ENCODE peak calls at places on chromosomes 1 and 21, in nine cellular contexts. X is Calu3; F is ovary; L is progenitor cell of endocrine pancreas; A is psoas muscle; E is astrocyte of the spinal cord; Y is RWPE1; K is activated CD8-positive, alpha-beta T cell treated with anti-CD3 and anti-CD28 coated beads for 36 hours; O is fibroblast of the aortic adventitia. V is an unnamed sample.

GRCh38 chr1:12088607-12089006 is 25.5 kb downstream of the TNFRSF8 start:
- DNase-seq in F (no peak), A (no peak), Y (no peak), K (peak), O (no peak), X (no peak), E (no peak), L (no peak), V (peak)

GRCh38 chr1:204316164-204316563 is 43.6 kb downstream of the PLEKHA6 start:
- DNase-seq in K (no peak), F (no peak), Y (no peak), X (no peak), A (no peak), O (no peak), E (no peak), L (no peak), V (no peak)

GRCh38 chr1:162177126-162177525 is 107.6 kb downstream of the NOS1AP start:
- DNase-seq in Y (no peak), A (no peak), K (no peak), X (no peak), E (no peak), F (no peak), L (no peak), O (no peak), V (no peak)

GRCh38 chr1:152148051-152148450 is 11.0 kb downstream of the RPTN start:
- DNase-seq in O (no peak), X (no peak), L (no peak), A (no peak), F (no peak), K (no peak), E (no peak), Y (no peak), V (no peak)

GRCh38 chr1:29998686-29999085 is 724.7 kb downstream of the MATN1 start:
- DNase-seq in X (no peak), K (no peak), Y (no peak), F (no peak), O (no peak), A (no peak), L (no peak), E (no peak), V (no peak)

GRCh38 chr1:214285622-214286440 is 4.9 kb downstream of the SMYD2 start:
- DNase-seq in E (no peak), A (no peak), F (no peak), Y (no peak), L (no peak), K (no peak), O (no peak), X (no peak), V (no peak)

GRCh38 chr1:12587981-12588620 is 29.9 kb downstream of the DHRS3 start:
- DNase-seq in F (no peak), K (no peak), E (peak), X (peak), A (no peak), L (no peak), Y (peak), O (no peak), V (no peak)

GRCh38 chr1:233480198-233480597 is 133.7 kb upstream of the KCNK1 start:
- DNase-seq in A (no peak), O (no peak), E (no peak), X (no peak), F (no peak), K (no peak), L (no peak), Y (no peak), V (no peak)

GRCh38 chr1:229990326-229990725 is 76.7 kb upstream of the GALNT2 start:
- DNase-seq in F (no peak), E (no peak), K (no peak), Y (no peak), L (no peak), X (no peak), A (no peak), O (no peak), V (no peak)

GRCh38 chr1:172239894-172240293 is 180.6 kb upstream of the C1orf105 start:
- DNase-seq in F (no peak), O (no peak), Y (no peak), E (no peak), L (no peak), A (no peak), K (no peak), X (no peak), V (no peak)

GRCh38 chr1:231921951-231922350 is 295.4 kb downstream of the DISC1 start:
- DNase-seq in F (no peak), O (no peak), X (no peak), Y (no peak), A (no peak), K (no peak), E (no peak), L (no peak), V (no peak)

GRCh38 chr1:198577444-198577843 is 37.0 kb upstream of the ATP6V1G3 start:
- DNase-seq in Y (peak), A (no peak), K (no peak), E (peak), X (no peak), O (peak), L (no peak), F (no peak), V (no peak)

GRCh38 chr21:27359141-27359540 is 392.3 kb upstream of the ADAMTS5 start:
- DNase-seq in E (peak), X (no peak), Y (no peak), K (no peak), O (peak), F (no peak), L (no peak), A (no peak), V (no peak)

GRCh38 chr1:231799363-231799986 is 172.9 kb downstream of the DISC1 start:
- DNase-seq in E (no peak), L (no peak), O (peak), F (peak), K (peak), Y (no peak), X (no peak), A (no peak), V (no peak)

GRCh38 chr1:2539312-2539907 is 9.3 kb upstream of the HES5 start:
- DNase-seq in Y (no peak), K (peak), O (no peak), X (peak), E (no peak), F (no peak), A (no peak), L (no peak), V (no peak)

GRCh38 chr1:10873189-10873588 is 76.7 kb upstream of the CASZ1 start:
- DNase-seq in X (no peak), E (no peak), Y (no peak), F (no peak), L (no peak), K (no peak), O (no peak), A (no peak), V (no peak)

GRCh38 chr1:154326546-154327465 is 1.5 kb downstream of the ATP8B2 start:
- DNase-seq in A (peak), F (peak), X (no peak), K (peak), E (peak), O (peak), L (no peak), Y (peak), V (no peak)

GRCh38 chr1:67889940-67890567 is 56.8 kb upstream of the GNG12 start:
- DNase-seq in K (peak), A (no peak), L (no peak), Y (peak), O (peak), X (peak), F (no peak), E (peak), V (no peak)

GRCh38 chr1:225816643-225817538 is 7.0 kb downstream of the EPHX1 start:
- DNase-seq in F (peak), O (peak), E (peak), L (no peak), A (peak), Y (no peak), X (no peak), K (no peak), V (no peak)

GRCh38 chr1:169676001-169676400 is 35.4 kb downstream of the SELL start:
- DNase-seq in X (peak), L (no peak), F (no peak), K (no peak), A (no peak), O (peak), E (peak), Y (peak), V (no peak)

GRCh38 chr1:43009274-43009673 is 50.6 kb upstream of the SLC2A1 start:
- DNase-seq in Y (no peak), L (no peak), O (no peak), A (no peak), K (no peak), F (no peak), E (no peak), X (no peak), V (no peak)

GRCh38 chr1:100440075-100440809 is 87.9 kb downstream of the CDC14A start:
- DNase-seq in X (no peak), F (no peak), Y (no peak), K (peak), O (no peak), A (no peak), L (no peak), E (no peak), V (peak)

GRCh38 chr1:204889681-204890373 is 19.2 kb downstream of the NFASC start:
- DNase-seq in K (no peak), O (peak), E (no peak), Y (no peak), A (no peak), X (peak), L (no peak), F (no peak), V (no peak)

GRCh38 chr1:64042331-64043100 is 160.9 kb upstream of the UBE2U start:
- DNase-seq in F (peak), E (peak), O (peak), X (no peak), K (no peak), A (no peak), L (no peak), Y (peak), V (no peak)

GRCh38 chr1:54815086-54815876 is 14.2 kb upstream of the TTC22 start:
- DNase-seq in E (no peak), X (no peak), L (no peak), F (no peak), Y (no peak), K (no peak), O (no peak), A (no peak), V (no peak)

GRCh38 chr1:36400825-36401601 is 3.3 kb upstream of the LSM10 start:
- DNase-seq in A (peak), E (peak), O (peak), K (peak), F (no peak), X (no peak), L (peak), Y (no peak), V (no peak)

GRCh38 chr1:64712049-64712448 is 32.8 kb upstream of the RAVER2 start:
- DNase-seq in A (no peak), K (no peak), X (no peak), E (no peak), Y (no peak), L (no peak), F (no peak), O (no peak), V (no peak)

GRCh38 chr1:155598842-155599331 is 11.1 kb upstream of the MSTO1 start:
- DNase-seq in L (no peak), X (no peak), O (peak), Y (no peak), K (peak), A (no peak), F (peak), E (peak), V (no peak)

GRCh38 chr1:89938171-89939055 is 56.5 kb upstream of the ZNF326 start:
- DNase-seq in F (no peak), E (peak), A (no peak), L (no peak), Y (no peak), K (no peak), X (no peak), O (peak), V (no peak)

GRCh38 chr1:45622891-45623394 is 911 bp downstream of the CCDC17 start:
- DNase-seq in O (no peak), F (peak), K (no peak), A (no peak), E (no peak), L (no peak), X (no peak), Y (no peak), V (no peak)

GRCh38 chr1:161091796-161092507 is 2.6 kb upstream of the NECTIN4 start:
- DNase-seq in E (no peak), K (no peak), X (no peak), L (no peak), O (no peak), F (no peak), A (no peak), Y (no peak), V (no peak)
- TF ChIP-seq CTCF in E (no peak), K (no peak), X (no peak), L (no peak), O (no peak), F (no peak), A (no peak), Y (no peak), V (no peak)

GRCh38 chr1:245181123-245181522 is 26.3 kb downstream of the KIF26B start:
- DNase-seq in F (no peak), E (no peak), K (no peak), X (no peak), L (no peak), A (no peak), O (no peak), Y (no peak), V (no peak)

GRCh38 chr1:245177071-245177900 is 22.5 kb downstream of the KIF26B start:
- DNase-seq in A (no peak), F (no peak), X (peak), Y (peak), K (no peak), L (no peak), O (no peak), E (no peak), V (no peak)

GRCh38 chr1:245182028-245182427 is 27.2 kb downstream of the KIF26B start:
- DNase-seq in Y (no peak), O (no peak), L (no peak), E (no peak), K (no peak), F (no peak), A (no peak), X (no peak), V (no peak)

GRCh38 chr1:245180496-245180895 is 25.7 kb downstream of the KIF26B start:
- DNase-seq in L (no peak), A (no peak), F (no peak), O (no peak), Y (no peak), E (peak), K (no peak), X (no peak), V (peak)

GRCh38 chr1:245179706-245180105 is 24.9 kb downstream of the KIF26B start:
- DNase-seq in K (no peak), F (no peak), L (no peak), X (no peak), E (no peak), A (no peak), Y (no peak), O (no peak), V (no peak)
- TF ChIP-seq CTCF in K (no peak), F (no peak), L (no peak), X (no peak), E (no peak), A (no peak), Y (no peak), O (no peak), V (no peak)

DNA sequence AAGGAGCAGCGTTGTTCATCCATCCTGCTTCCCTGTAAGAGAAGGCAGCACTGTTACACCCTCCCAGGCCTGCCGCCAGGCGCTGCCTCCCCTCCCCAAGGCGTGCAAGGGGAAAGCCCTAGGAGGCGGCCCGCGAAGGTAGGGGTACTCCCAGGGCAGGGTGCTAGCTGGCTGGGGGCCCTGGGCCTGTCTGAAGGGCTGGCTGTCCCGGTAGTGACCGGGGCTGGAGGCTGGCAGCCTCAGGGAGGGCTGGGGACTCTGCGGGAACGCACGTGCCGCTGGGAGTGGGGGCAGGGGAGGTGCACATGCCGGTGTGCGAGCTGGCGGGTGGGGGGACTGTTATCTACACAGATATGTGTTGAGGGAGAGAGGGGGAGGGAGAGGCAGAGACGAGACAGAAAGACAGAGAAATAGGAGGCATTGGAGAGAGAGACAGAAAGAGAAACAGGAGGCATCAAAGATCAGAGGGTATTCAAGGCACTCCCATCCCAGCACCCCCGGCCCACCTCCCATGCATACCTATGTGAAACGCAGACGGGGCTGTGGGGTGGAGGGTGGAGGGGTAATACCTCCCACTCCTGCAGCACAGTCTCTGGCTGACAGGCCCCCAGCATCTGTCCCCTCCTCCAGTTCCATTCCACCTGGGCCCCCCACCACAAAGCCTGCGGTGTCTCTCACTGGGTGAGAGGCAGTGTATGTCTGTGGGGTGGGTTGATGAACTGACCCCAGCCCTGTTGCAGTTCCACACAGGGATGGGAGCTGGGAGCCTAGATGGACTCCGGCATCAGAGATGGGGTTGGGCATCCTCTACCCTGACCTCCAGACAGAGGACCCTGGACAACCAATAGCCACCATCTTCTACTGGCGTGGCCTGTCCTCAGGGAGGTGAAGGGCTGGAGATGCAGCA is 49.9 kb downstream of the RAP1GAP start:
- DNase-seq in F (peak), O (no peak), E (no peak), X (no peak), L (no peak), K (no peak), A (no peak), Y (no peak), V (no peak)
- TF ChIP-seq CTCF in F (no peak), O (peak), E (no peak), X (no peak), L (no peak), K (no peak), A (no peak), Y (no peak), V (no peak)

GRCh38 chr1:93758842-93759515 is 77.3 kb upstream of the BCAR3 start:
- DNase-seq in L (no peak), K (peak), Y (no peak), E (peak), A (peak), X (peak), O (peak), F (no peak), V (peak)
- TF ChIP-seq CTCF in L (no peak), K (no peak), Y (no peak), E (peak), A (no peak), X (no peak), O (no peak), F (no peak), V (no peak)

DNA sequence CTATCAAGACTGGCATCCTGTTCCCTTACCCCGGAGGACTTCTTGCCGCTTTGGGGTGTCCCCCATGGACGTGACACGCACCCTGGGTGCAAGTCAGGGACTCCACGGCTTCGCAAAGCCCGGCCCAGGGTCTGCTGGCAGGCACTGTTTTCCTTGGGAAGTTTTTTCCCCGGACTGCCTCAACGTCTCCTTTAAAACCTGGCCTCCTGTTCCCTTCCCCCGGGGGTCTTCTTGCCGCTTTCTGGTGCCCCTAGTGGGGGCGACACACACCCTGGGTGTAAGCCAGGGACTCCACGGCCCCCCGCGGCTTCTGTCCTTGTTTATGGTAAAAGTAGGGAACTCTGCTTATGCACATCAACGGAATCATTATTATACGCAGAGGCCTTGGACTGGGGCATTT is 136.6 kb downstream of the LIPI start:
- DNase-seq in L (no peak), O (no peak), X (no peak), E (no peak), A (no peak), F (no peak), Y (no peak), K (no peak), V (no peak)
- TF ChIP-seq CTCF in L (no peak), O (no peak), X (no peak), E (no peak), A (no peak), F (no peak), Y (no peak), K (no peak), V (no peak)

GRCh38 chr1:78275906-78276690 is 214.7 kb upstream of the PTGFR start:
- DNase-seq in X (no peak), Y (no peak), F (no peak), O (peak), L (no peak), K (no peak), A (no peak), E (peak), V (no peak)
- TF ChIP-seq CTCF in X (no peak), Y (no peak), F (no peak), O (no peak), L (no peak), K (no peak), A (no peak), E (no peak), V (no peak)

GRCh38 chr1:219810451-219810850 is 117.9 kb downstream of the SLC30A10 start:
- DNase-seq in E (no peak), Y (no peak), L (no peak), O (peak), F (no peak), K (no peak), X (no peak), A (no peak), V (no peak)

GRCh38 chr1:219813344-219813743 is 115.0 kb downstream of the SLC30A10 start:
- DNase-seq in O (no peak), E (no peak), Y (no peak), X (no peak), F (no peak), K (no peak), A (no peak), L (no peak), V (no peak)

GRCh38 chr1:219812086-219812485 is 116.3 kb downstream of the SLC30A10 start:
- DNase-seq in E (peak), L (no peak), X (no peak), Y (no peak), O (no peak), A (no peak), F (no peak), K (no peak), V (no peak)

GRCh38 chr1:219808790-219809189 is 119.6 kb downstream of the SLC30A10 start:
- DNase-seq in L (no peak), A (no peak), O (no peak), F (no peak), E (no peak), K (no peak), Y (no peak), X (no peak), V (no peak)

GRCh38 chr1:219812491-219813221 is 115.7 kb downstream of the SLC30A10 start:
- DNase-seq in L (peak), X (peak), F (peak), Y (peak), K (peak), E (peak), A (no peak), O (peak), V (peak)
- TF ChIP-seq CTCF in L (peak), X (peak), F (peak), Y (peak), K (peak), E (peak), A (peak), O (peak), V (peak)

GRCh38 chr1:109488201-109488600 is 4.5 kb downstream of the ATXN7L2 start:
- DNase-seq in E (no peak), A (no peak), Y (no peak), F (no peak), X (no peak), K (no peak), L (no peak), O (no peak), V (no peak)
- TF ChIP-seq CTCF in E (no peak), A (no peak), Y (no peak), F (no peak), X (no peak), K (no peak), L (no peak), O (no peak), V (no peak)